ENCODE peak calls at places on chromosomes 7 and 10, in seven cellular contexts. L is substantia nigra; N is OCI-LY7; X is fibroblast of lung; R is lower lobe of right lung; B is CD4-positive, alpha-beta T cell; D is suprapubic skin. W is an unnamed sample.

GRCh38 chr7:61576-62360 is 130.6 kb upstream of the FAM20C start:
- DNase-seq in D (peak), N (no peak), R (peak), X (no peak), L (no peak), B (no peak), W (no peak)

GRCh38 chr10:120103957-120104560 is 211.5 kb downstream of the SEC23IP start:
- DNase-seq in L (no peak), B (no peak), R (no peak), D (no peak), N (no peak), X (no peak), W (peak)

GRCh38 chr7:2078899-2079298 is 153.8 kb downstream of the MAD1L1 start:
- DNase-seq in B (no peak), R (no peak), D (no peak), X (no peak), N (no peak), L (no peak), W (no peak)

GRCh38 chr7:100655908-100656674 is at the start of gene ACTL6B:
- DNase-seq in X (no peak), R (peak), L (no peak), N (no peak), B (peak), D (no peak), W (no peak)

GRCh38 chr10:80276335-80276734 is 13.1 kb downstream of the MAT1A start:
- DNase-seq in L (no peak), B (no peak), X (no peak), N (no peak), R (no peak), D (peak), W (no peak)

GRCh38 chr7:130900471-130901076 is 166.6 kb upstream of the KLF14 start:
- DNase-seq in B (no peak), L (no peak), X (no peak), N (no peak), R (no peak), D (no peak), W (peak)

GRCh38 chr10:84523509-84523908 is 195.1 kb downstream of the CCSER2 start:
- DNase-seq in N (no peak), B (no peak), D (no peak), X (peak), R (no peak), L (no peak), W (peak)

GRCh38 chr7:139680676-139681462 is 96.9 kb downstream of the HIPK2 start:
- DNase-seq in D (no peak), R (peak), X (peak), L (no peak), N (no peak), B (peak), W (peak)

GRCh38 chr10:75276029-75276872 is 40.5 kb upstream of the COMTD1 start:
- DNase-seq in N (no peak), B (no peak), L (no peak), X (no peak), R (peak), D (no peak), W (no peak)

GRCh38 chr10:28946479-28946878 is 269.2 kb downstream of the BAMBI start:
- DNase-seq in N (no peak), R (no peak), D (no peak), L (no peak), X (peak), B (no peak), W (peak)

GRCh38 chr7:11795231-11795630 is 36.8 kb downstream of the THSD7A start:
- DNase-seq in X (no peak), N (no peak), R (no peak), B (no peak), D (no peak), L (no peak), W (no peak)

GRCh38 chr10:5070648-5071410 is 23.4 kb upstream of the AKR1C3 start:
- DNase-seq in R (no peak), X (peak), L (no peak), D (no peak), B (no peak), N (no peak), W (no peak)

GRCh38 chr7:101166603-101166908 is 1.2 kb upstream of the VGF start:
- DNase-seq in L (no peak), B (no peak), X (no peak), R (no peak), N (no peak), D (no peak), W (no peak)

GRCh38 chr7:77536017-77536412 is 1.1 kb upstream of the PTPN12 start:
- DNase-seq in L (no peak), D (no peak), X (no peak), R (no peak), N (no peak), B (no peak), W (no peak)

GRCh38 chr10:16916496-16916895 is 99.3 kb upstream of the RSU1 start:
- DNase-seq in D (no peak), X (no peak), B (no peak), L (no peak), R (no peak), N (no peak), W (no peak)

GRCh38 chr10:123582084-123582989 is 83.8 kb upstream of the GPR26 start:
- DNase-seq in X (peak), N (peak), D (peak), B (peak), L (peak), R (peak), W (peak)

GRCh38 chr10:13984647-13985155 is 346.0 kb downstream of the FRMD4A start:
- DNase-seq in N (no peak), X (peak), B (no peak), L (no peak), D (no peak), R (no peak), W (peak)

GRCh38 chr10:76576276-76576962 is 1061.2 kb downstream of the KCNMA1 start:
- DNase-seq in N (no peak), B (no peak), R (no peak), D (no peak), L (no peak), X (peak), W (no peak)

GRCh38 chr10:14220026-14220425 is 110.7 kb downstream of the FRMD4A start:
- DNase-seq in X (peak), B (no peak), N (no peak), R (no peak), L (no peak), D (no peak), W (no peak)

GRCh38 chr10:70982443-70982842 is 94.1 kb upstream of the PCBD1 start:
- DNase-seq in L (no peak), B (no peak), D (no peak), R (no peak), N (no peak), X (no peak), W (no peak)

GRCh38 chr10:116771101-116771705 is 28.8 kb upstream of the HSPA12A start:
- DNase-seq in L (no peak), D (no peak), N (no peak), R (no peak), B (no peak), X (peak), W (peak)

GRCh38 chr10:17943033-17943745 is 8.5 kb upstream of the SLC39A12 start:
- DNase-seq in D (no peak), R (no peak), L (no peak), B (no peak), N (no peak), X (no peak), W (peak)

GRCh38 chr7:13282377-13282980 is 595.0 kb downstream of the ARL4A start:
- DNase-seq in B (no peak), X (peak), R (no peak), N (peak), D (no peak), L (no peak), W (peak)

GRCh38 chr7:120272896-120273475 is at the start of gene KCND2:
- DNase-seq in X (no peak), N (no peak), B (no peak), R (no peak), L (no peak), D (no peak), W (no peak)

GRCh38 chr10:44879531-44879899 is 31.6 kb upstream of the TMEM72 start:
- DNase-seq in D (peak), B (no peak), X (no peak), R (no peak), N (no peak), L (no peak), W (no peak)

GRCh38 chr7:101088858-101089529 is 3.7 kb downstream of the TRIM56 start:
- DNase-seq in D (no peak), N (no peak), X (no peak), R (no peak), L (no peak), B (no peak), W (no peak)

GRCh38 chr7:98357751-98358161 is 43.1 kb downstream of the BAIAP2L1 start:
- DNase-seq in X (peak), D (peak), N (no peak), B (no peak), L (no peak), R (no peak), W (peak)

GRCh38 chr10:116694253-116694926 is 48.0 kb downstream of the HSPA12A start:
- DNase-seq in D (no peak), L (no peak), N (no peak), R (no peak), X (peak), B (no peak), W (no peak)

GRCh38 chr10:32315426-32315825 is 31.5 kb downstream of the EPC1 start:
- DNase-seq in D (no peak), N (no peak), B (no peak), X (peak), L (no peak), R (no peak), W (no peak)
- H3K27ac ChIP-seq in D (no peak), N (no peak), B (no peak), X (no peak), L (no peak), R (no peak), W (no peak)

GRCh38 chr7:86647340-86648094 is 3.8 kb downstream of the GRM3 start:
- DNase-seq in L (no peak), D (no peak), N (no peak), B (no peak), R (no peak), X (no peak), W (no peak)
- H3K27ac ChIP-seq in L (peak), D (no peak), N (no peak), B (no peak), R (no peak), X (no peak), W (no peak)

DNA sequence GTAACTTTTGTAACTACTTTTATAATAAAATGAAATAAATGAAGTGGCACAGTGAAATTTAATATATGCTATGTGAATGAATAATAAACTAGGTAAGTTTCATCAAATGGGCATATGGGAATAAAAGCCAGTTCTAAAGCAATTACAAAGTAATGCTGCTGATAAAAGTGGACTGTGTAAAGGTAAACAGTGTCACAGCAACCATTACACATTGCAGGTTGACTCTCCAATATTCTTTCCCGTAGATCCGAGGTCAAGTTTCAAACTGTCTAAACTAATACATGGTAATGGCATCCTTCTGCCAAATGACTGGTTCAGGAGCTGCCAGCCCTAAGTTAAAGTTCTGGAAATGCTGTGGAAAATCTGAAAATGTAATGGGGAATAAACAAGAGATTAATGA is 6.0 kb downstream of the HIBADH start:
- DNase-seq in R (no peak), X (no peak), L (no peak), B (no peak), N (no peak), D (no peak), W (no peak)
- H3K27ac ChIP-seq in R (no peak), X (no peak), L (peak), B (no peak), N (no peak), D (no peak), W (no peak)

DNA sequence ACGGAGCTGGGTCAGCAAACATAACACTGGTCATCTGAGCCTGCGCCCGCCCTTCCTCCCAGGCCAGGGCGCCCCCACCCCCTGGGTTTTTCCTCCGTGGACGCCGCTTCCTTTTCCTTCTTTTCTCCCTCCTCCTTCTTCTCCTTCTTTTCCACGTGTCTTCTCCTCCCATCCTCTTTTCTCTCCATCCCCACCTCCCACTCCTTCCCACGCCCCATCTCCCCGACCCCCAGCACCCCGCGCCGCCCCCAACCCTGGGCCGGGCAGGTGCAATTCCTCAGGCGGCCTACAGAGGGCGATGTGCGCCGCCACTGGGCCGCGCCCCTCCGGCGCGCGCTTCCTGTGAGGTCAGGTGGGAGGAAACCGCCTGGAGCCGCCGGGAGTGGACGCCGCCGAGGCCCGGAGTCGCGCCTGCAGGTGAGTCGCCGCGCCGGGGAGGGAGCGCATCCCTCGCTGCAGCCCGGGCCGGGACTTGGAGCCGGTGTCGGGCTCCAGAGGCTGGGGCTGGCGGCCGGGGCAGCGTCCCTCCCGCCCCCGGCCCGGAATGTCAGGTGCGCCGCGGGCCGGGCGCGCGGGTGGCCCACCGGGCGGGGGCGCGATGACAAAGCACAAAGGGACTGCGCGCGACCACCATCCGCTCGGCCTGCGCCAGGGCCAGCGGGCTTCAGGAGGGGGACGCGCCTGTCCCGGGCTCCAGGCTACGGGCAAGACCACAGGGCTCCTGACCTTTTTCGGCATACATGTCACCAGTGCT is at the start of gene FAM241B:
- DNase-seq in B (peak), N (no peak), L (no peak), R (peak), D (peak), X (peak), W (peak)
- H3K27ac ChIP-seq in B (peak), N (no peak), L (no peak), R (peak), D (no peak), X (no peak), W (no peak)

DNA sequence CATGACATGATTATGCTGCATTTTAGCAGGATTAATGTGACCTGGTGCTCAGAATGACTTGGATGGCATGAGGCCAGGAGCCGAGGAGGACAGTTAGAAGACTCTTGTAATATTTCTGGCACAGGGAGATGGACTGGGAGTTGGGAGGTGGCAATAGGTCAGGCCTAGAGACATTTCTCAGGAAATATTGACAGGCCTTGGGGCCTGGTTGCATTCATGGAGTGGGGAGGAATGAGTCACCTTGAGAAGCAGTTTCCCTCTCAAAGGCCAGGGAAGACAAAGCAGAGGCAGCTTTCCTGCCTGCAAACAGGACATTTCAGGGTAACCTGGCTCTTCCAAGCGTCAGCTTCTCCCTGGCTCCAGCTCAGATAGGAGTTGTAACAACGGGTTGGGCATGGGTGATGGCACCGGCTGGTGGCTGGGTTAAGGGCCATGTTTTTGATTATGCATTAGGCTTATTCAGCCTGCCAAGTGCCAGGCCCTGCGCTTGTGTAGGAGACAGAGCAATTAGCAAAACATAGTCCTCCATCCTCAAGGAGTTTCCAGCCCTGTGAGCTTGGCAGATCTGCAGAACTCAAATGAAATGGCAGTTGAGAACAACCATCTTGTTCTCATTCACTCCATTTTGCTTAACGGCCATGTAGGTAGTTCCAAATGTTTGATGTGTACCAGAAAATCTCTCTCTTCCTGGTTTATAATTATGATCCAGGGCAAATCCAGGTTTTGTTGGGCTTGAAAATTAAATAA is 38.2 kb downstream of the HK1 start:
- DNase-seq in R (no peak), D (no peak), N (no peak), X (peak), B (no peak), L (no peak), W (peak)
- H3K27ac ChIP-seq in R (peak), D (peak), N (no peak), X (no peak), B (no peak), L (no peak), W (peak)

GRCh38 chr10:128697437-128697836 is 571.2 kb upstream of the MKI67 start:
- DNase-seq in N (no peak), D (no peak), L (no peak), B (no peak), X (no peak), R (no peak), W (no peak)

GRCh38 chr10:128693493-128694132 is 567.4 kb upstream of the MKI67 start:
- DNase-seq in X (no peak), R (no peak), N (no peak), B (no peak), D (no peak), L (no peak), W (no peak)

GRCh38 chr10:128695931-128696330 is 569.7 kb upstream of the MKI67 start:
- DNase-seq in L (no peak), N (no peak), X (no peak), B (no peak), D (no peak), R (no peak), W (no peak)

GRCh38 chr10:128695326-128695725 is 569.1 kb upstream of the MKI67 start:
- DNase-seq in B (no peak), L (no peak), R (no peak), X (no peak), D (no peak), N (no peak), W (no peak)

DNA sequence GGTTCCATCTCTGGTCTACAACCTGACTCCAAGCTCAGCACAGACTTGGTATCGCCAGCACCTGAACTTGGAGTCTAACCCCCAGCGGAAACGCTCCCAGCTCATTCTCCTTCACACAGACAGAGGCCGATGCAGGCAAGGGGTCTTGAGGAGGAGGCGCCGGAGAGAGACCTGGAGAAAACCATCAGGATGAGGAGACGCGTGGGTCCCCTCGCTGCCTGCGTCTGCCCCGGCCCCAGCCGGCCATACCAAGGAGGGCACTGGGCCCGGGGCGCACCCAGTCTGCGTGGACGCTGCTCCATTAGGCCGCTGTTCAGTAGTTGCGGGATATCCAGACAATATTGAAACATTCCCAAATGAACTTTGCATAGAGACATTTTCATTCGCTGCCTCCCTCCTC is 568.3 kb upstream of the MKI67 start:
- DNase-seq in B (no peak), N (no peak), R (no peak), L (no peak), X (no peak), D (no peak), W (no peak)
- H3K27ac ChIP-seq in B (no peak), N (no peak), R (no peak), L (no peak), X (no peak), D (no peak), W (no peak)

GRCh38 chr7:133712544-133712943 is 414.6 kb upstream of the LRGUK start:
- DNase-seq in X (no peak), R (no peak), B (no peak), D (no peak), L (no peak), N (no peak), W (no peak)
- H3K27ac ChIP-seq in X (no peak), R (no peak), B (no peak), D (no peak), L (no peak), N (no peak), W (no peak)

DNA sequence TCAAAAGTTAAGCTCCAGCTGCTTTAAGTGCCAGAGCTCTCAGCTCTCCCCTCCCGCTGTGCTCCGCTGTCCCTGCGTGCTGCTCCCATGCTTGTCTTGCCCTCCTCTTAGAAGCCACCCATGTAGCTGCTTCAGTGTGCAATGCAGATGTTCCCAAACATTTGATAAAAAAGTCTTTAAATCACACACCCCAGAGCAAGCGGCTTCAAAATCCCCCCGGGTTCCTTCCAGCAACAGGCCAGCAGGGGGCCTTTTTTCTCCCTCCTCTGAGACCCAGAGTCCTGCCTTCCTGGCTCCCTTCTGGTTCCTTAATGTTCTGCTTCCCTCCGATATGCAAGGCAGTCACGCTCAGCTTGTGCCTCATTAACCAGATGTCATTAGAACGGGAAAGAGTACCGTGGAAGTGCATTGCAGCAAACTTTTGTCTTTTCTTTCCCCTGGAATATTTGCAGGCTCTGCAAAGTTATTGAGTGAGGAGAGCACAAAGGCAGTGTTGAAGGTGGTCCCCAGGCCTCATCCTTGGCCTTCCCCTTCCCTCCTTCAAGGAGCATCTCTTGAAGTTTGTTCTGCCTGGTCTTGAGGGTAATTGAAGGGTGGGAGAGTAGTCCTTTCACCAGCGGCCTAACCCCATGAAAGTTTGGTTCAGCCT is 25.5 kb downstream of the LDB3 start:
- DNase-seq in X (peak), N (peak), D (no peak), B (no peak), L (no peak), R (no peak), W (peak)
- H3K27ac ChIP-seq in X (no peak), N (no peak), D (no peak), B (no peak), L (no peak), R (no peak), W (no peak)

GRCh38 chr10:95183451-95184230 is 10.4 kb upstream of the ACSM6 start:
- DNase-seq in X (peak), L (peak), N (peak), D (no peak), R (peak), B (peak), W (peak)
- H3K27ac ChIP-seq in X (peak), L (no peak), N (no peak), D (peak), R (peak), B (no peak), W (no peak)

W was measured in PC-3.